ENCODE peak calls at places on chromosomes 4 and X, in six cellular contexts. L is K562, A is GM12878, I is HepG2, Z is GM12891, W is H1. S is an unnamed sample.
A peak's percentile ranks its signal among the peaks of the same experiment; 100 is the strongest.

GRCh38 chr4:11428161-11428700 is 463 bp downstream of the HS3ST1 start:
- DNase-seq in L (no peak), A (no peak), I (no peak), Z (no peak), W (no peak), S (no peak)

GRCh38 chr4:4462970-4463369 is 76.1 kb downstream of the NSG1 start:
- DNase-seq in L (no peak), A (no peak), I (peak; percentile 80), Z (no peak), W (no peak), S (no peak)

GRCh38 chr4:125985856-125986255 is 671.1 kb downstream of the FAT4 start:
- DNase-seq in L (peak; percentile 33), A (peak; percentile 23), I (no peak), Z (no peak), W (no peak), S (no peak)

GRCh38 chr4:87574996-87575395 is 33.3 kb upstream of the DSPP start:
- DNase-seq in L (no peak), A (no peak), I (no peak), Z (no peak), W (no peak), S (no peak)

GRCh38 chr4:101851671-101852070 is 61.1 kb downstream of the BANK1 start:
- DNase-seq in L (no peak), A (no peak), I (no peak), Z (no peak), W (no peak), S (no peak)

GRCh38 chr4:153488006-153488718 is 22.0 kb downstream of the TMEM131L start:
- DNase-seq in L (no peak), A (peak; percentile 94), I (no peak), Z (no peak), W (peak; percentile 48), S (no peak)

GRCh38 chr4:41525129-41525528 is 12.8 kb upstream of the LIMCH1 start:
- DNase-seq in L (no peak), A (no peak), I (no peak), Z (no peak), W (no peak), S (no peak)

GRCh38 chrX:156001667-156002021 is 4.1 kb downstream of the IL9R start:
- DNase-seq in L (peak; percentile 71), A (no peak), I (no peak), Z (no peak), W (no peak), S (no peak)

GRCh38 chr4:75673959-75674328 is 733 bp upstream of the G3BP2 start:
- DNase-seq in L (no peak), A (no peak), I (no peak), Z (no peak), W (no peak), S (no peak)

GRCh38 chr4:185716008-185716976 is 95.7 kb downstream of the SORBS2 start:
- DNase-seq in L (no peak), A (no peak), I (no peak), Z (no peak), W (no peak), S (no peak)

GRCh38 chr4:174873931-174874330 is 44.2 kb upstream of the ADAM29 start:
- DNase-seq in L (peak; percentile 9), A (peak; percentile 25), I (no peak), Z (no peak), W (no peak), S (no peak)

GRCh38 chr4:4685810-4686209 is 144.0 kb upstream of the STX18 start:
- DNase-seq in L (no peak), A (no peak), I (no peak), Z (no peak), W (no peak), S (no peak)

GRCh38 chr4:56106180-56106579 is 157.4 kb downstream of the CEP135 start:
- DNase-seq in L (no peak), A (no peak), I (no peak), Z (no peak), W (no peak), S (no peak)

GRCh38 chrX:82412851-82413250 is 1095.2 kb upstream of the POU3F4 start:
- DNase-seq in L (no peak), A (no peak), I (no peak), Z (no peak), W (no peak), S (no peak)

GRCh38 chr4:56181140-56181950 is 205.9 kb downstream of the AASDH start:
- DNase-seq in L (peak; percentile 13), A (no peak), I (no peak), Z (no peak), W (no peak), S (no peak)

GRCh38 chrX:2697741-2698294 is 6.7 kb downstream of the CD99 start:
- DNase-seq in L (no peak), A (peak; percentile 44), I (no peak), Z (no peak), W (no peak), S (no peak)

GRCh38 chr4:8182294-8182693 is 16.8 kb upstream of the SH3TC1 start:
- DNase-seq in L (no peak), A (no peak), I (no peak), Z (no peak), W (no peak), S (no peak)

GRCh38 chr4:8184061-8184460 is 15.0 kb upstream of the SH3TC1 start:
- DNase-seq in L (no peak), A (no peak), I (no peak), Z (no peak), W (no peak), S (no peak)

GRCh38 chr4:8181844-8182243 is 17.2 kb upstream of the SH3TC1 start:
- DNase-seq in L (no peak), A (no peak), I (no peak), Z (no peak), W (no peak), S (no peak)

GRCh38 chr4:8181119-8181518 is 18.0 kb upstream of the SH3TC1 start:
- DNase-seq in L (no peak), A (no peak), I (no peak), Z (no peak), W (no peak), S (no peak)

DNA sequence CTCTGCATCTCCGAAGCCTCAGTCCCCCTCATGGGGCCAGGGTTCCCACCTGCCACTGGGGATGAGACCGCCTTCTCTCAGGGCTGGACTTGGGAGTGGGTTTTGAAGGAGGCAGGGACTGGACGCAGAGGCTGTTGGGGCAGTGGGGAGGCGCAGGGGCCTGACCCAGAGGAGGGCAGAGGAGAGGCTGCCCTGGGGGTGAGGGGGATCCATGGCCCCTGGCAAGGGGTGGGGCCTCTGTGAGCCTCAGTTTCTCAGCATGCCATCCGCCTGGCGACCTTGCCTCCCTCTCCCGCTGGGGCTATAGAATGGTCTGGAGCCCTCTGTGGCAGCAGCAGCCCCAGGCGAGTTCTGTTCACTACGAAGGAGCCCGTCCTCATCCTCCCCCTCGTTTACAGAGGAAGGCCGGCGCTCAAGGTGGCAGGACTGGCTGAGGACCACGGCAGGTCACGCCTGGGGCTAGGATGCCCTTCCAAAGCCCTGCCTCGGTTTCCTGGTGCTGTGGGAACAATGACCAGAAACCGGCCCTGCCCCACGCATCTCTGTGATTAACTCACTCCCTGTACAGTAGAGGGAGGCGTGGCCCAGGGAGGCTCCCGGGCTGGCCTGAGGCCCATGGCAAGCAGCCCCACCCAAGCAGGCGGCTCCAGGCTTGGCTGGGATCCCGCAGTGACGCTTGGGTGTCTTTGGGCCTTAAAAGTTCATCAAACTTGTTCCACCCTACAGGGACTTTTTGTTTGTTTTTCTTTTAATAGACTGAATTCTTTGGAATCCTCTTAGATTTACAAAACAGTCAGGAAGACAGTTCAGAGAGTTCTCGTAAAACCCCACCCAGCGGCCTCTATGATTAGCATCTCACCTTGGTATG is 16.0 kb upstream of the SH3TC1 start:
- DNase-seq in L (peak; percentile 71), A (no peak), I (no peak), Z (no peak), W (no peak), S (no peak)
- TF ChIP-seq POLR2AphosphoS5 in L (no peak), A (no peak), I (no peak), Z (no peak), W (no peak), S (no peak)

GRCh38 chr4:173332963-173333657 is 1.0 kb downstream of the HMGB2 start:
- DNase-seq in L (no peak), A (no peak), I (no peak), Z (no peak), W (no peak), S (no peak)

GRCh38 chr4:173325007-173325736 is 9.0 kb downstream of the HMGB2 start:
- DNase-seq in L (no peak), A (no peak), I (no peak), Z (no peak), W (no peak), S (no peak)

GRCh38 chr4:173332021-173332487 is 2.1 kb downstream of the HMGB2 start:
- DNase-seq in L (no peak), A (no peak), I (no peak), Z (no peak), W (no peak), S (no peak)

GRCh38 chr4:173330590-173330989 is 3.6 kb downstream of the HMGB2 start:
- DNase-seq in L (no peak), A (no peak), I (no peak), Z (no peak), W (no peak), S (no peak)

DNA sequence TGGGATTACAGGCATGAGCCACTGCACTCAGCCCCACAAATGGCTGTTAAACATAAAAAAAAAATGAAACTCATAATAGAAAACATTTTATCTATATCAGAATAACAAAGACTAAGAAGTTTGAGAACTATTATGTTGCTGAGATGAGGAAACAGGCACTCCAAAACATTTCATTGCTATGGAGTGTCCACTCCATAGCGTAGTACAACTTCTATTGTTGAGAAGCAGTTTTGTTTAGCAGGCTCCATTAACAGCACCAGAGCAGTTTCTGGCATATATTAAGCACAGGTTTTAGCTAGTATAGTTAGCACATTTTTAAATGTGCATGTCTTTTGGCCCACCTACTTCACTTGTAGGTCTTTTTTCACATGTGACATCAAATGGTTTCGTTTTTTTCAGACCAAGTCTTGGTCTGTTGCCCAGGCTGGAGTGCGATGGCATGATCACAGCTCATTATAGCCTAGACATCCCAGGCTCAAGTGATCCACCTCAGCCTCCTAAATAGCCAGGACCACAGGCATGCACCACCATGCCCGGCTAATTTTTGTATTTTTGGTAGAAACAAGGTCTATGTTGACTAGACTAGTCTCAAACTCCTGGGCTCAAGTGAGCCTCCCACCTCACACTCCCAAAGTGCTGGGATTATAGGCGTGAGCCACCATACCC is 5.8 kb downstream of the HMGB2 start:
- DNase-seq in L (no peak), A (no peak), I (no peak), Z (no peak), W (no peak), S (no peak)
- TF ChIP-seq POLR2A in L (no peak), A (no peak), I (no peak), Z (no peak), W (no peak), S (peak; percentile 41)

GRCh38 chr4:3046623-3047022 is 27.7 kb downstream of the HTT-AS start:
- DNase-seq in L (no peak), A (no peak), I (no peak), Z (no peak), W (no peak), S (no peak)
- TF ChIP-seq TAF1 in L (no peak), A (no peak), I (no peak), Z (no peak), W (no peak), S (no peak)

DNA sequence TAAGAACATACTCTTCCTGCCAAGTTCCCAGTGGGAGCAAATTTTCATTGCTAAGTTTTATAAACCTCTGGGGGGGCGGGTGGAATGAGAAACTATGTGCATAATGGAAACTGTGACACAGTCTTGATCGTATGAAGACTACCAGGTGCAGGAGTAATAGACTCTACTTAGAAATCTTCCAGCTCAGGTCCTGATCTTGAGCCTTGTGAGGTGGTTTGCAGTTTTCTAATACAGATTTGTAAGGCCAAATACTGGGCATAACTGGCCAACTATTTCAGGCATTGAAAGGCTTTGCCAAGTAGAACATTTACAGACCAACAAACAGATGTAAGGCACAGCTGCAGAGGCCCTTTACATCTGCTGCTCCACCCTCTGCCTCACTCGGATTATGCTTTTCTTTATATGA is 89.7 kb upstream of the CBR4 start:
- DNase-seq in L (no peak), A (peak; percentile 34), I (peak; percentile 14), Z (no peak), W (no peak), S (no peak)
- TF ChIP-seq POLR2AphosphoS5 in L (no peak), A (no peak), I (no peak), Z (no peak), W (no peak), S (no peak)